ENCODE peak calls at places on chromosome 3, in four cellular contexts. P is adrenal gland, T is NCI-H1092 treated with DMSO at 0.1 percent for 48 hours, Q is activated gamma-delta T cell treated with Interleukin-2 at 50 U/mL for 16 hours. B is an unnamed sample.

GRCh38 chr3:120526011-120526870 is 69.9 kb upstream of the NDUFB4 start:
- DNase-seq in P (peak), T (peak), Q (no peak), B (no peak)

GRCh38 chr3:195821403-195822130 is 9.8 kb upstream of the MUC4 start:
- DNase-seq in P (no peak), T (no peak), Q (no peak), B (no peak)

GRCh38 chr3:141680620-141681389 is 57.3 kb upstream of the RNF7 start:
- DNase-seq in P (no peak), T (peak), Q (no peak), B (no peak)

GRCh38 chr3:81308296-81308695 is 453.1 kb downstream of the GBE1 start:
- DNase-seq in P (no peak), T (no peak), Q (no peak), B (no peak)

GRCh38 chr3:48598323-48599076 is 3.4 kb upstream of the COL7A1 start:
- DNase-seq in P (no peak), T (no peak), Q (no peak), B (no peak)

GRCh38 chr3:43073836-43074220 is 32.1 kb downstream of the POMGNT2 start:
- DNase-seq in P (no peak), T (no peak), Q (no peak), B (no peak)

GRCh38 chr3:12175137-12175593 is 16.5 kb upstream of the TIMP4 start:
- DNase-seq in P (no peak), T (no peak), Q (no peak), B (no peak)

GRCh38 chr3:27591811-27592210 is 107.6 kb upstream of the SLC4A7 start:
- DNase-seq in P (peak), T (no peak), Q (no peak), B (no peak)

GRCh38 chr3:120640231-120640630 is 41.8 kb downstream of the HGD start:
- DNase-seq in P (no peak), T (no peak), Q (no peak), B (no peak)

GRCh38 chr3:147361671-147362420 is 44.5 kb downstream of the ZIC4 start:
- DNase-seq in P (peak), T (no peak), Q (no peak), B (no peak)

GRCh38 chr3:145134738-145135137 is 1026.2 kb downstream of the PLOD2 start:
- DNase-seq in P (no peak), T (no peak), Q (no peak), B (no peak)

GRCh38 chr3:180036678-180037455 is at the start of gene PEX5L:
- DNase-seq in P (peak), T (peak), Q (peak), B (peak)

GRCh38 chr3:148459931-148460513 is 237.7 kb upstream of the AGTR1 start:
- DNase-seq in P (no peak), T (no peak), Q (no peak), B (no peak)

GRCh38 chr3:158696618-158697017 is 24.2 kb upstream of the LXN start:
- DNase-seq in P (no peak), T (no peak), Q (no peak), B (no peak)

GRCh38 chr3:14343338-14344112 is 58.9 kb upstream of the SLC6A6 start:
- DNase-seq in P (no peak), T (no peak), Q (no peak), B (no peak)

GRCh38 chr3:67593761-67594234 is 60.6 kb downstream of the SUCLG2 start:
- DNase-seq in P (peak), T (no peak), Q (no peak), B (no peak)

GRCh38 chr3:125357032-125357658 is 18.0 kb downstream of the ZNF148 start:
- DNase-seq in P (peak), T (peak), Q (peak), B (peak)

GRCh38 chr3:96491023-96491422 is 323.4 kb upstream of the EPHA6 start:
- DNase-seq in P (no peak), T (no peak), Q (no peak), B (no peak)

GRCh38 chr3:59006791-59007517 is 42.9 kb downstream of the CFAP20DC start:
- DNase-seq in P (peak), T (no peak), Q (no peak), B (no peak)

GRCh38 chr3:71752911-71753715 is 542 bp upstream of the GPR27 start:
- DNase-seq in P (no peak), T (no peak), Q (no peak), B (no peak)

GRCh38 chr3:115913069-115913686 is 289.9 kb downstream of the GAP43 start:
- DNase-seq in P (no peak), T (peak), Q (no peak), B (no peak)

GRCh38 chr3:184496933-184497332 is 64.7 kb upstream of the EPHB3 start:
- DNase-seq in P (no peak), T (no peak), Q (no peak), B (no peak)

GRCh38 chr3:195751584-195751983 is 30.8 kb downstream of the MUC20 start:
- DNase-seq in P (no peak), T (peak), Q (no peak), B (no peak)

GRCh38 chr3:19270471-19270870 is 122.2 kb downstream of the KCNH8 start:
- DNase-seq in P (no peak), T (no peak), Q (no peak), B (no peak)

GRCh38 chr3:42052867-42053351 is 38.2 kb upstream of the TRAK1 start:
- DNase-seq in P (no peak), T (peak), Q (no peak), B (no peak)

GRCh38 chr3:128424508-128425069 is 42.1 kb downstream of the DNAJB8 start:
- DNase-seq in P (peak), T (no peak), Q (no peak), B (no peak)

GRCh38 chr3:161415506-161416231 is 44.4 kb upstream of the SPTSSB start:
- DNase-seq in P (no peak), T (peak), Q (no peak), B (no peak)

GRCh38 chr3:129039271-129040038 is 21.1 kb upstream of the GP9 start:
- DNase-seq in P (peak), T (peak), Q (no peak), B (no peak)

GRCh38 chr3:126537730-126538281 is 13.9 kb downstream of the CHST13 start:
- DNase-seq in P (peak), T (peak), Q (no peak), B (no peak)

GRCh38 chr3:110384601-110385000 is 687.0 kb upstream of the NECTIN3 start:
- DNase-seq in P (no peak), T (no peak), Q (no peak), B (no peak)

GRCh38 chr3:172276103-172276502 is 172.2 kb downstream of the GHSR start:
- DNase-seq in P (no peak), T (no peak), Q (no peak), B (no peak)

GRCh38 chr3:21407743-21408142 is 343.3 kb downstream of the ZNF385D start:
- DNase-seq in P (no peak), T (no peak), Q (no peak), B (no peak)

GRCh38 chr3:171345112-171345843 is 114.9 kb downstream of the TNIK start:
- DNase-seq in P (no peak), T (peak), Q (no peak), B (no peak)